ENCODE peak calls at places on chromosome 14, in seven cellular contexts. One of them, this sample, is unnamed.

GRCh38 chr14:59282366-59282765 is 93.9 kb downstream of the DAAM1 start:
- DNase-seq in mammary epithelial cell: peak; percentile 81
- DNase-seq in HFF-Myc: no peak
- DNase-seq in hypothalamus: no peak
- DNase-seq in RWPE1: peak; percentile 36
- DNase-seq in thoracic aorta: no peak
- DNase-seq in psoas muscle: no peak
- DNase-seq in this sample: no peak

GRCh38 chr14:21734457-21735074 is 60.9 kb upstream of the OR4E1 start:
- DNase-seq in thoracic aorta: no peak
- DNase-seq in hypothalamus: no peak
- DNase-seq in mammary epithelial cell: peak; percentile 34
- DNase-seq in RWPE1: peak; percentile 20
- DNase-seq in psoas muscle: no peak
- DNase-seq in HFF-Myc: peak; percentile 2
- DNase-seq in this sample: peak; percentile 44

GRCh38 chr14:97776890-97777564 is 979.8 kb downstream of the VRK1 start:
- DNase-seq in HFF-Myc: no peak
- DNase-seq in psoas muscle: no peak
- DNase-seq in RWPE1: no peak
- DNase-seq in hypothalamus: no peak
- DNase-seq in thoracic aorta: no peak
- DNase-seq in mammary epithelial cell: no peak
- DNase-seq in this sample: no peak

GRCh38 chr14:47539065-47539464 is 136.3 kb downstream of the MDGA2 start:
- DNase-seq in RWPE1: no peak
- DNase-seq in HFF-Myc: no peak
- DNase-seq in hypothalamus: no peak
- DNase-seq in mammary epithelial cell: no peak
- DNase-seq in psoas muscle: no peak
- DNase-seq in thoracic aorta: no peak
- DNase-seq in this sample: no peak

GRCh38 chr14:103624860-103625259 is 4.2 kb upstream of the KLC1 start:
- DNase-seq in RWPE1: peak; percentile 81
- DNase-seq in hypothalamus: no peak
- DNase-seq in thoracic aorta: peak; percentile 74
- DNase-seq in mammary epithelial cell: peak; percentile 82
- DNase-seq in HFF-Myc: peak; percentile 41
- DNase-seq in psoas muscle: peak; percentile 82
- DNase-seq in this sample: peak; percentile 58

GRCh38 chr14:104970231-104971068 is 7.7 kb downstream of the AHNAK2 start:
- DNase-seq in mammary epithelial cell: peak; percentile 81
- DNase-seq in psoas muscle: peak; percentile 85
- DNase-seq in HFF-Myc: peak; percentile 59
- DNase-seq in RWPE1: peak; percentile 79
- DNase-seq in hypothalamus: no peak
- DNase-seq in thoracic aorta: no peak
- DNase-seq in this sample: no peak

GRCh38 chr14:79724934-79725717 is 486.2 kb downstream of the DIO2 start:
- DNase-seq in mammary epithelial cell: no peak
- DNase-seq in thoracic aorta: no peak
- DNase-seq in HFF-Myc: no peak
- DNase-seq in psoas muscle: no peak
- DNase-seq in hypothalamus: no peak
- DNase-seq in RWPE1: no peak
- DNase-seq in this sample: peak; percentile 18

GRCh38 chr14:52678591-52678990 is 16.8 kb downstream of the ERO1A start:
- DNase-seq in RWPE1: no peak
- DNase-seq in hypothalamus: no peak
- DNase-seq in psoas muscle: no peak
- DNase-seq in thoracic aorta: no peak
- DNase-seq in HFF-Myc: no peak
- DNase-seq in mammary epithelial cell: no peak
- DNase-seq in this sample: peak; percentile 9

GRCh38 chr14:99732436-99733220 is 48.5 kb downstream of the CYP46A1 start:
- DNase-seq in RWPE1: no peak
- DNase-seq in mammary epithelial cell: no peak
- DNase-seq in HFF-Myc: no peak
- DNase-seq in thoracic aorta: no peak
- DNase-seq in psoas muscle: peak; percentile 10
- DNase-seq in hypothalamus: no peak
- DNase-seq in this sample: no peak

GRCh38 chr14:68379510-68380303 is 413.2 kb downstream of the ZFP36L1 start:
- DNase-seq in psoas muscle: no peak
- DNase-seq in RWPE1: no peak
- DNase-seq in HFF-Myc: no peak
- DNase-seq in hypothalamus: no peak
- DNase-seq in thoracic aorta: no peak
- DNase-seq in mammary epithelial cell: no peak
- DNase-seq in this sample: no peak

GRCh38 chr14:71414631-71415403 is 507.6 kb downstream of the PCNX1 start:
- DNase-seq in hypothalamus: no peak
- DNase-seq in RWPE1: peak; percentile 24
- DNase-seq in thoracic aorta: no peak
- DNase-seq in mammary epithelial cell: peak; percentile 36
- DNase-seq in psoas muscle: no peak
- DNase-seq in HFF-Myc: peak; percentile 40
- DNase-seq in this sample: no peak

GRCh38 chr14:74955229-74955999 is at the start of gene PGF:
- DNase-seq in HFF-Myc: no peak
- DNase-seq in thoracic aorta: no peak
- DNase-seq in RWPE1: peak; percentile 50
- DNase-seq in psoas muscle: peak; percentile 73
- DNase-seq in hypothalamus: peak; percentile 17
- DNase-seq in mammary epithelial cell: peak; percentile 44
- DNase-seq in this sample: peak; percentile 59

GRCh38 chr14:23123419-23123818 is 4.4 kb upstream of the CEBPE start:
- DNase-seq in psoas muscle: peak; percentile 81
- DNase-seq in HFF-Myc: no peak
- DNase-seq in hypothalamus: no peak
- DNase-seq in RWPE1: peak; percentile 31
- DNase-seq in mammary epithelial cell: no peak
- DNase-seq in thoracic aorta: no peak
- DNase-seq in this sample: peak; percentile 93

GRCh38 chr14:84465890-84466289 is 1064.1 kb upstream of the FLRT2 start:
- DNase-seq in psoas muscle: no peak
- DNase-seq in mammary epithelial cell: peak; percentile 20
- DNase-seq in HFF-Myc: no peak
- DNase-seq in RWPE1: no peak
- DNase-seq in hypothalamus: no peak
- DNase-seq in thoracic aorta: no peak
- DNase-seq in this sample: no peak